ENCODE peak calls at places on chromosomes 16 and 17, in four cellular contexts. One of them, this sample, is unnamed.

GRCh38 chr17:79411419-79411818 is 199.4 kb downstream of the RBFOX3 start:
- DNase-seq in progenitor cell of endocrine pancreas: no peak
- DNase-seq in stimulated activated CD4-positive, alpha-beta T cell treated with anti-CD3 and anti-CD28 coated beads, Interleukin-1b, Interleukin-23, amount 100 ng/mL, for 1 hour: no peak
- DNase-seq in myocyte: no peak
- DNase-seq in this sample: no peak

GRCh38 chr16:54340531-54340930 is 53.9 kb upstream of the IRX3 start:
- DNase-seq in progenitor cell of endocrine pancreas: no peak
- DNase-seq in stimulated activated CD4-positive, alpha-beta T cell treated with anti-CD3 and anti-CD28 coated beads, Interleukin-1b, Interleukin-23, amount 100 ng/mL, for 1 hour: no peak
- DNase-seq in myocyte: no peak
- DNase-seq in this sample: no peak

GRCh38 chr17:61583242-61583641 is 7.8 kb downstream of the NACA2 start:
- DNase-seq in progenitor cell of endocrine pancreas: no peak
- DNase-seq in stimulated activated CD4-positive, alpha-beta T cell treated with anti-CD3 and anti-CD28 coated beads, Interleukin-1b, Interleukin-23, amount 100 ng/mL, for 1 hour: no peak
- DNase-seq in myocyte: peak; percentile 43
- DNase-seq in this sample: peak; percentile 70

GRCh38 chr16:19655242-19655777 is 62.7 kb downstream of the KNOP1 start:
- DNase-seq in progenitor cell of endocrine pancreas: no peak
- DNase-seq in stimulated activated CD4-positive, alpha-beta T cell treated with anti-CD3 and anti-CD28 coated beads, Interleukin-1b, Interleukin-23, amount 100 ng/mL, for 1 hour: no peak
- DNase-seq in myocyte: no peak
- DNase-seq in this sample: no peak

GRCh38 chr16:75402821-75403475 is 30.4 kb downstream of the CFDP1 start:
- DNase-seq in progenitor cell of endocrine pancreas: no peak
- DNase-seq in stimulated activated CD4-positive, alpha-beta T cell treated with anti-CD3 and anti-CD28 coated beads, Interleukin-1b, Interleukin-23, amount 100 ng/mL, for 1 hour: no peak
- DNase-seq in myocyte: peak; percentile 61
- DNase-seq in this sample: peak; percentile 36

GRCh38 chr16:27818231-27818630 is 245.3 kb downstream of the GSG1L start:
- DNase-seq in progenitor cell of endocrine pancreas: no peak
- DNase-seq in stimulated activated CD4-positive, alpha-beta T cell treated with anti-CD3 and anti-CD28 coated beads, Interleukin-1b, Interleukin-23, amount 100 ng/mL, for 1 hour: no peak
- DNase-seq in myocyte: no peak
- DNase-seq in this sample: no peak

GRCh38 chr17:77959926-77960521 is 1.5 kb downstream of the TNRC6C start:
- DNase-seq in progenitor cell of endocrine pancreas: no peak
- DNase-seq in stimulated activated CD4-positive, alpha-beta T cell treated with anti-CD3 and anti-CD28 coated beads, Interleukin-1b, Interleukin-23, amount 100 ng/mL, for 1 hour: no peak
- DNase-seq in myocyte: no peak
- DNase-seq in this sample: no peak

GRCh38 chr17:44921122-44921882 is 6.0 kb upstream of the GFAP start:
- DNase-seq in progenitor cell of endocrine pancreas: no peak
- DNase-seq in stimulated activated CD4-positive, alpha-beta T cell treated with anti-CD3 and anti-CD28 coated beads, Interleukin-1b, Interleukin-23, amount 100 ng/mL, for 1 hour: no peak
- DNase-seq in myocyte: no peak
- DNase-seq in this sample: peak; percentile 76

GRCh38 chr17:700504-701094 is 14.0 kb downstream of the VPS53 start:
- DNase-seq in progenitor cell of endocrine pancreas: no peak
- DNase-seq in stimulated activated CD4-positive, alpha-beta T cell treated with anti-CD3 and anti-CD28 coated beads, Interleukin-1b, Interleukin-23, amount 100 ng/mL, for 1 hour: no peak
- DNase-seq in myocyte: peak; percentile 49
- DNase-seq in this sample: no peak

GRCh38 chr16:4733747-4734062 is 366 bp downstream of the ANKS3 start:
- DNase-seq in progenitor cell of endocrine pancreas: no peak
- DNase-seq in stimulated activated CD4-positive, alpha-beta T cell treated with anti-CD3 and anti-CD28 coated beads, Interleukin-1b, Interleukin-23, amount 100 ng/mL, for 1 hour: no peak
- DNase-seq in myocyte: no peak
- DNase-seq in this sample: no peak

GRCh38 chr17:18971801-18972200 is 19.8 kb downstream of the SLC5A10 start:
- DNase-seq in progenitor cell of endocrine pancreas: no peak
- DNase-seq in stimulated activated CD4-positive, alpha-beta T cell treated with anti-CD3 and anti-CD28 coated beads, Interleukin-1b, Interleukin-23, amount 100 ng/mL, for 1 hour: no peak
- DNase-seq in myocyte: no peak
- DNase-seq in this sample: no peak

GRCh38 chr16:82761858-82762257 is 135.1 kb downstream of the CDH13 start:
- DNase-seq in progenitor cell of endocrine pancreas: no peak
- DNase-seq in stimulated activated CD4-positive, alpha-beta T cell treated with anti-CD3 and anti-CD28 coated beads, Interleukin-1b, Interleukin-23, amount 100 ng/mL, for 1 hour: no peak
- DNase-seq in myocyte: peak; percentile 30
- DNase-seq in this sample: no peak

GRCh38 chr16:46688101-46688656 is 799 bp downstream of the VPS35 start:
- DNase-seq in progenitor cell of endocrine pancreas: no peak
- DNase-seq in stimulated activated CD4-positive, alpha-beta T cell treated with anti-CD3 and anti-CD28 coated beads, Interleukin-1b, Interleukin-23, amount 100 ng/mL, for 1 hour: no peak
- DNase-seq in myocyte: no peak
- DNase-seq in this sample: no peak

GRCh38 chr16:73230651-73231050 is 182.7 kb upstream of the ZFHX3 start:
- DNase-seq in progenitor cell of endocrine pancreas: no peak
- DNase-seq in stimulated activated CD4-positive, alpha-beta T cell treated with anti-CD3 and anti-CD28 coated beads, Interleukin-1b, Interleukin-23, amount 100 ng/mL, for 1 hour: no peak
- DNase-seq in myocyte: no peak
- DNase-seq in this sample: no peak

GRCh38 chr16:87851601-87852000 is 17.7 kb downstream of the SLC7A5 start:
- DNase-seq in progenitor cell of endocrine pancreas: no peak
- DNase-seq in stimulated activated CD4-positive, alpha-beta T cell treated with anti-CD3 and anti-CD28 coated beads, Interleukin-1b, Interleukin-23, amount 100 ng/mL, for 1 hour: no peak
- DNase-seq in myocyte: no peak
- DNase-seq in this sample: no peak

GRCh38 chr17:43579570-43580140 is 33.5 kb upstream of the ETV4 start:
- DNase-seq in progenitor cell of endocrine pancreas: no peak
- DNase-seq in stimulated activated CD4-positive, alpha-beta T cell treated with anti-CD3 and anti-CD28 coated beads, Interleukin-1b, Interleukin-23, amount 100 ng/mL, for 1 hour: no peak
- DNase-seq in myocyte: no peak
- DNase-seq in this sample: no peak

GRCh38 chr17:44672479-44673093 is 16.3 kb downstream of the MEIOC start:
- DNase-seq in progenitor cell of endocrine pancreas: no peak
- DNase-seq in stimulated activated CD4-positive, alpha-beta T cell treated with anti-CD3 and anti-CD28 coated beads, Interleukin-1b, Interleukin-23, amount 100 ng/mL, for 1 hour: no peak
- DNase-seq in myocyte: peak; percentile 19
- DNase-seq in this sample: peak; percentile 46

GRCh38 chr17:61397086-61397842 is 2.4 kb upstream of the TBX2 start:
- DNase-seq in progenitor cell of endocrine pancreas: no peak
- DNase-seq in stimulated activated CD4-positive, alpha-beta T cell treated with anti-CD3 and anti-CD28 coated beads, Interleukin-1b, Interleukin-23, amount 100 ng/mL, for 1 hour: no peak
- DNase-seq in myocyte: no peak
- DNase-seq in this sample: no peak

GRCh38 chr16:52229471-52229870 is 317.5 kb downstream of the TOX3 start:
- DNase-seq in progenitor cell of endocrine pancreas: no peak
- DNase-seq in stimulated activated CD4-positive, alpha-beta T cell treated with anti-CD3 and anti-CD28 coated beads, Interleukin-1b, Interleukin-23, amount 100 ng/mL, for 1 hour: no peak
- DNase-seq in myocyte: no peak
- DNase-seq in this sample: no peak

GRCh38 chr17:30235386-30236296 is at the start of gene SLC6A4:
- DNase-seq in progenitor cell of endocrine pancreas: no peak
- DNase-seq in stimulated activated CD4-positive, alpha-beta T cell treated with anti-CD3 and anti-CD28 coated beads, Interleukin-1b, Interleukin-23, amount 100 ng/mL, for 1 hour: no peak
- DNase-seq in myocyte: no peak
- DNase-seq in this sample: peak; percentile 22

GRCh38 chr17:3683054-3683511 is 12.9 kb downstream of the P2RX5 start:
- DNase-seq in progenitor cell of endocrine pancreas: no peak
- DNase-seq in stimulated activated CD4-positive, alpha-beta T cell treated with anti-CD3 and anti-CD28 coated beads, Interleukin-1b, Interleukin-23, amount 100 ng/mL, for 1 hour: peak; percentile 30
- DNase-seq in myocyte: peak; percentile 52
- DNase-seq in this sample: peak; percentile 63

GRCh38 chr16:53821957-53822625 is 118.1 kb downstream of the FTO start:
- DNase-seq in progenitor cell of endocrine pancreas: no peak
- DNase-seq in stimulated activated CD4-positive, alpha-beta T cell treated with anti-CD3 and anti-CD28 coated beads, Interleukin-1b, Interleukin-23, amount 100 ng/mL, for 1 hour: no peak
- DNase-seq in myocyte: peak; percentile 75
- DNase-seq in this sample: peak; percentile 35